ENCODE peak calls at places on chromosomes 3 and 15, in eight cellular contexts. One of them, this sample, is unnamed.

GRCh38 chr15:66630801-66631351 is 65.1 kb upstream of the LCTL start:
- DNase-seq in HS-5: no peak
- DNase-seq in effector memory CD8-positive, alpha-beta T cell: no peak
- DNase-seq in HAP-1: no peak
- DNase-seq in stimulated activated naive CD8-positive, alpha-beta T cell treated with anti-CD3 and anti-CD28 coated beads, Interleukin-15, amount 100 ng/mL, for 72 hours: no peak
- DNase-seq in activated T-helper 2 cell treated with anti-CD3 and anti-CD28 coated beads, Interferon-gamma antibody, Interleukin-2, Interleukin-4, amounts not matched to agents 10 μg/mL and 5 μg/mL and 100 μg/mL, durations not matched to agents 14 hours and 24 hours and 36 hours: no peak
- DNase-seq in activated T-helper 1 cell treated with anti-CD3 and anti-CD28 coated beads, Interleukin-2, amount 50 U/mL, for 16 hours: no peak
- DNase-seq in fibroblast of pulmonary artery: peak
- DNase-seq in this sample: no peak

GRCh38 chr15:91849749-91850161 is 3.8 kb upstream of the SLCO3A1 start:
- DNase-seq in HS-5: no peak
- DNase-seq in effector memory CD8-positive, alpha-beta T cell: no peak
- DNase-seq in HAP-1: no peak
- DNase-seq in stimulated activated naive CD8-positive, alpha-beta T cell treated with anti-CD3 and anti-CD28 coated beads, Interleukin-15, amount 100 ng/mL, for 72 hours: peak
- DNase-seq in activated T-helper 2 cell treated with anti-CD3 and anti-CD28 coated beads, Interferon-gamma antibody, Interleukin-2, Interleukin-4, amounts not matched to agents 10 μg/mL and 5 μg/mL and 100 μg/mL, durations not matched to agents 14 hours and 24 hours and 36 hours: no peak
- DNase-seq in activated T-helper 1 cell treated with anti-CD3 and anti-CD28 coated beads, Interleukin-2, amount 50 U/mL, for 16 hours: no peak
- DNase-seq in fibroblast of pulmonary artery: peak
- DNase-seq in this sample: no peak

GRCh38 chr3:117628896-117629295 is 919.3 kb downstream of the TUSC7 start:
- DNase-seq in HS-5: no peak
- DNase-seq in effector memory CD8-positive, alpha-beta T cell: no peak
- DNase-seq in HAP-1: peak
- DNase-seq in stimulated activated naive CD8-positive, alpha-beta T cell treated with anti-CD3 and anti-CD28 coated beads, Interleukin-15, amount 100 ng/mL, for 72 hours: no peak
- DNase-seq in activated T-helper 2 cell treated with anti-CD3 and anti-CD28 coated beads, Interferon-gamma antibody, Interleukin-2, Interleukin-4, amounts not matched to agents 10 μg/mL and 5 μg/mL and 100 μg/mL, durations not matched to agents 14 hours and 24 hours and 36 hours: no peak
- DNase-seq in activated T-helper 1 cell treated with anti-CD3 and anti-CD28 coated beads, Interleukin-2, amount 50 U/mL, for 16 hours: no peak
- DNase-seq in fibroblast of pulmonary artery: peak
- DNase-seq in this sample: peak

GRCh38 chr3:150135321-150135721 is 164.6 kb upstream of the PFN2 start:
- DNase-seq in HS-5: no peak
- DNase-seq in effector memory CD8-positive, alpha-beta T cell: no peak
- DNase-seq in HAP-1: no peak
- DNase-seq in stimulated activated naive CD8-positive, alpha-beta T cell treated with anti-CD3 and anti-CD28 coated beads, Interleukin-15, amount 100 ng/mL, for 72 hours: no peak
- DNase-seq in activated T-helper 2 cell treated with anti-CD3 and anti-CD28 coated beads, Interferon-gamma antibody, Interleukin-2, Interleukin-4, amounts not matched to agents 10 μg/mL and 5 μg/mL and 100 μg/mL, durations not matched to agents 14 hours and 24 hours and 36 hours: no peak
- DNase-seq in activated T-helper 1 cell treated with anti-CD3 and anti-CD28 coated beads, Interleukin-2, amount 50 U/mL, for 16 hours: no peak
- DNase-seq in fibroblast of pulmonary artery: peak
- DNase-seq in this sample: no peak

GRCh38 chr15:72082176-72082575 is 35.8 kb downstream of the MYO9A start:
- DNase-seq in HS-5: no peak
- DNase-seq in effector memory CD8-positive, alpha-beta T cell: no peak
- DNase-seq in HAP-1: no peak
- DNase-seq in stimulated activated naive CD8-positive, alpha-beta T cell treated with anti-CD3 and anti-CD28 coated beads, Interleukin-15, amount 100 ng/mL, for 72 hours: no peak
- DNase-seq in activated T-helper 2 cell treated with anti-CD3 and anti-CD28 coated beads, Interferon-gamma antibody, Interleukin-2, Interleukin-4, amounts not matched to agents 10 μg/mL and 5 μg/mL and 100 μg/mL, durations not matched to agents 14 hours and 24 hours and 36 hours: no peak
- DNase-seq in activated T-helper 1 cell treated with anti-CD3 and anti-CD28 coated beads, Interleukin-2, amount 50 U/mL, for 16 hours: no peak
- DNase-seq in fibroblast of pulmonary artery: no peak
- DNase-seq in this sample: no peak

GRCh38 chr3:138797508-138798038 is 37.2 kb downstream of the PIK3CB start:
- DNase-seq in HS-5: no peak
- DNase-seq in effector memory CD8-positive, alpha-beta T cell: no peak
- DNase-seq in HAP-1: no peak
- DNase-seq in stimulated activated naive CD8-positive, alpha-beta T cell treated with anti-CD3 and anti-CD28 coated beads, Interleukin-15, amount 100 ng/mL, for 72 hours: no peak
- DNase-seq in activated T-helper 2 cell treated with anti-CD3 and anti-CD28 coated beads, Interferon-gamma antibody, Interleukin-2, Interleukin-4, amounts not matched to agents 10 μg/mL and 5 μg/mL and 100 μg/mL, durations not matched to agents 14 hours and 24 hours and 36 hours: no peak
- DNase-seq in activated T-helper 1 cell treated with anti-CD3 and anti-CD28 coated beads, Interleukin-2, amount 50 U/mL, for 16 hours: no peak
- DNase-seq in fibroblast of pulmonary artery: no peak
- DNase-seq in this sample: no peak

GRCh38 chr3:106534206-106534605 is 665.4 kb upstream of the CBLB start:
- DNase-seq in HS-5: no peak
- DNase-seq in effector memory CD8-positive, alpha-beta T cell: peak
- DNase-seq in HAP-1: no peak
- DNase-seq in stimulated activated naive CD8-positive, alpha-beta T cell treated with anti-CD3 and anti-CD28 coated beads, Interleukin-15, amount 100 ng/mL, for 72 hours: peak
- DNase-seq in activated T-helper 2 cell treated with anti-CD3 and anti-CD28 coated beads, Interferon-gamma antibody, Interleukin-2, Interleukin-4, amounts not matched to agents 10 μg/mL and 5 μg/mL and 100 μg/mL, durations not matched to agents 14 hours and 24 hours and 36 hours: peak
- DNase-seq in activated T-helper 1 cell treated with anti-CD3 and anti-CD28 coated beads, Interleukin-2, amount 50 U/mL, for 16 hours: no peak
- DNase-seq in fibroblast of pulmonary artery: peak
- DNase-seq in this sample: no peak

GRCh38 chr15:77226652-77227051 is 155.7 kb upstream of the TSPAN3 start:
- DNase-seq in HS-5: no peak
- DNase-seq in effector memory CD8-positive, alpha-beta T cell: no peak
- DNase-seq in HAP-1: no peak
- DNase-seq in stimulated activated naive CD8-positive, alpha-beta T cell treated with anti-CD3 and anti-CD28 coated beads, Interleukin-15, amount 100 ng/mL, for 72 hours: no peak
- DNase-seq in activated T-helper 2 cell treated with anti-CD3 and anti-CD28 coated beads, Interferon-gamma antibody, Interleukin-2, Interleukin-4, amounts not matched to agents 10 μg/mL and 5 μg/mL and 100 μg/mL, durations not matched to agents 14 hours and 24 hours and 36 hours: no peak
- DNase-seq in activated T-helper 1 cell treated with anti-CD3 and anti-CD28 coated beads, Interleukin-2, amount 50 U/mL, for 16 hours: no peak
- DNase-seq in fibroblast of pulmonary artery: no peak
- DNase-seq in this sample: no peak